ENCODE peak calls at places on chromosomes 7 and 10, in six cellular contexts. D is fibroblast of mammary gland, Z is cardiac fibroblast, C is skeletal muscle cell, O is GM12865, A is prostate gland. K is an unnamed sample.

GRCh38 chr7:117764031-117764430 is 109.2 kb downstream of the CTTNBP2 start:
- DNase-seq in A (no peak), Z (no peak), C (no peak), O (no peak), D (no peak), K (no peak)

GRCh38 chr7:130894146-130895005 is 160.4 kb upstream of the KLF14 start:
- DNase-seq in D (peak), Z (peak), O (no peak), A (no peak), C (no peak), K (no peak)

GRCh38 chr7:5532520-5533335 is 109.1 kb upstream of the TNRC18 start:
- DNase-seq in D (no peak), A (peak), C (no peak), O (peak), Z (no peak), K (no peak)

GRCh38 chr7:26612742-26613141 is 251.6 kb downstream of the SKAP2 start:
- DNase-seq in Z (no peak), O (no peak), A (no peak), C (no peak), D (no peak), K (no peak)

GRCh38 chr10:114359041-114359952 is 45.0 kb downstream of the AFAP1L2 start:
- DNase-seq in A (no peak), D (peak), Z (no peak), C (no peak), O (no peak), K (no peak)

GRCh38 chr10:101444058-101444457 is 90.1 kb downstream of the BTRC start:
- DNase-seq in D (peak), C (no peak), Z (peak), A (no peak), O (peak), K (no peak)

GRCh38 chr10:7710446-7710845 is 7.3 kb downstream of the ITIH2 start:
- DNase-seq in O (no peak), D (no peak), C (no peak), A (no peak), Z (no peak), K (no peak)

GRCh38 chr7:54877683-54878082 is 118.7 kb upstream of the SEC61G start:
- DNase-seq in Z (peak), D (no peak), A (peak), O (no peak), C (no peak), K (no peak)

GRCh38 chr10:128855656-128856428 is 611.2 kb upstream of the MGMT start:
- DNase-seq in D (no peak), Z (no peak), A (no peak), O (no peak), C (no peak), K (no peak)

GRCh38 chr7:91685544-91685943 is 195.0 kb downstream of the MTERF1 start:
- DNase-seq in A (no peak), D (peak), O (no peak), Z (peak), C (no peak), K (no peak)

GRCh38 chr7:104943502-104944343 is 70.3 kb upstream of the KMT2E start:
- DNase-seq in O (peak), A (peak), Z (peak), D (no peak), C (no peak), K (no peak)

GRCh38 chr10:4595920-4596319 is 230.1 kb upstream of the AKR1E2 start:
- DNase-seq in Z (peak), A (no peak), C (no peak), D (no peak), O (no peak), K (no peak)

GRCh38 chr7:36601596-36601995 is 122.7 kb downstream of the AOAH start:
- DNase-seq in Z (no peak), D (no peak), O (no peak), C (no peak), A (no peak), K (no peak)

GRCh38 chr7:154960063-154960790 is 42.7 kb downstream of the PAXIP1 start:
- DNase-seq in O (no peak), C (no peak), Z (peak), D (peak), A (no peak), K (no peak)

GRCh38 chr7:46933596-46933995 is 648.3 kb downstream of the TNS3 start:
- DNase-seq in Z (peak), C (no peak), A (no peak), O (no peak), D (peak), K (no peak)

GRCh38 chr7:139583826-139584553 is 60.5 kb downstream of the CLEC2L start:
- DNase-seq in Z (no peak), C (no peak), A (no peak), O (no peak), D (no peak), K (no peak)

GRCh38 chr10:88347597-88348304 is 235.4 kb downstream of the RNLS start:
- DNase-seq in A (no peak), O (no peak), Z (no peak), D (no peak), C (no peak), K (no peak)

GRCh38 chr10:27603104-27603503 is 99.0 kb downstream of the RAB18 start:
- DNase-seq in O (no peak), C (no peak), A (no peak), D (no peak), Z (no peak), K (no peak)

GRCh38 chr10:88979153-88979562 is 11.4 kb upstream of the FAS start:
- DNase-seq in C (peak), O (no peak), A (peak), Z (peak), D (peak), K (no peak)

GRCh38 chr10:44261710-44262455 is 123.0 kb downstream of the CXCL12 start:
- DNase-seq in D (peak), Z (peak), C (no peak), O (peak), A (no peak), K (no peak)

GRCh38 chr10:110993024-110993693 is 73.8 kb downstream of the SHOC2 start:
- DNase-seq in A (no peak), D (peak), O (peak), C (peak), Z (peak), K (peak)

GRCh38 chr10:65416094-65416493 is 1509.7 kb upstream of the LRRTM3 start:
- DNase-seq in D (no peak), A (no peak), C (no peak), Z (peak), O (no peak), K (no peak)

GRCh38 chr7:103446046-103446520 is at the start of gene SLC26A5:
- DNase-seq in C (no peak), A (peak), Z (no peak), O (no peak), D (no peak), K (no peak)

GRCh38 chr7:103445228-103446020 is 583 bp downstream of the SLC26A5 start:
- DNase-seq in D (no peak), C (no peak), O (no peak), Z (peak), A (no peak), K (no peak)

DNA sequence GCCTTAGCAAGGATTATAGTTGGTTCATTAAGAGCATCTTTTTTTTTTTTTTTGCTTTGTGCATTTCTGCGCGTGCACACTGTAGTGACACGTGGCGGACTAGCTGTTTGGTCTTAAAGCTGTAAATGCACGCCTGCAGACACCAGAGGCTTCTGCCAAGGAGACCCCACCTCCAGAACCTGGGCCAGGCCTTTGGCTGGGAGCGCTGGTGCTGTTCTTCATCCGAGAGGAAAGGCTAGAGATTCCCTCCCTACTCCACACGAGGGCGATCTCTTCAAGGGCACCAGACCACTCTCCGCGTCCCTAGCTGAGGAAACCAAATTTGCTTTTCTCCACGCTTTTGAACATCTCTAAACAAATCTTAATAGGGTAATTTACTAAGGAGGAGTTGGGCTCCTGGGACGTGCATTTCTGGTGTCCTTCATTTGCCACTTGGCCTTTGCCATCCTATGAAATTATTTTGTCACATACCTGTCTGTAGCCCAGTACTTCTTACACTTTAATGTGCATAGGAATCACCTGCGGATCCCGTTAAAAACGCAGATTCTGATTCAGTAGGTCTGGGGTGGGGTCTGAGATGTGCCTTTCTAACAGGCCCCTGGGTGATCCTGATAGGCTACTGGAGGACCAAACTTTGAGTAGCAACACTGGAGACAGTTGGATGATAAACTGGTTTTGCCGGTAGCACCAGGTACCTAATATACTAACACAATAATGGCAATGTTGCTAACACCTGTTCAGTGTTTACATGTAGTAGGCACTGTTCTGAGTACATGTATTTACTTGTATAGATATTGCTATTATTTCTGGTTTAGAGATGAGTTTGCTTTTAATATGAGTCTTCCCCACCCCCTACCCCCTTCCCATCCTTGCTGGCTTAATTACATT is 1.3 kb upstream of the SLC26A5 start:
- DNase-seq in Z (peak), O (peak), D (peak), C (peak), A (peak), K (peak)
- H3K4me3 ChIP-seq in Z (no peak), O (no peak), D (no peak), C (no peak), A (no peak), K (no peak)

GRCh38 chr7:74256446-74257408 is 2.5 kb upstream of the RFC2 start:
- DNase-seq in O (peak), Z (peak), C (peak), D (peak), A (no peak), K (no peak)

GRCh38 chr7:74254858-74255379 is 720 bp upstream of the RFC2 start:
- DNase-seq in A (no peak), Z (no peak), O (peak), D (no peak), C (no peak), K (no peak)

GRCh38 chr7:74253975-74254857 is at the start of gene RFC2:
- DNase-seq in D (peak), Z (peak), O (peak), A (peak), C (peak), K (peak)

GRCh38 chr7:74252893-74253292 is 1.3 kb downstream of the RFC2 start:
- DNase-seq in C (no peak), O (peak), Z (no peak), D (no peak), A (no peak), K (no peak)

DNA sequence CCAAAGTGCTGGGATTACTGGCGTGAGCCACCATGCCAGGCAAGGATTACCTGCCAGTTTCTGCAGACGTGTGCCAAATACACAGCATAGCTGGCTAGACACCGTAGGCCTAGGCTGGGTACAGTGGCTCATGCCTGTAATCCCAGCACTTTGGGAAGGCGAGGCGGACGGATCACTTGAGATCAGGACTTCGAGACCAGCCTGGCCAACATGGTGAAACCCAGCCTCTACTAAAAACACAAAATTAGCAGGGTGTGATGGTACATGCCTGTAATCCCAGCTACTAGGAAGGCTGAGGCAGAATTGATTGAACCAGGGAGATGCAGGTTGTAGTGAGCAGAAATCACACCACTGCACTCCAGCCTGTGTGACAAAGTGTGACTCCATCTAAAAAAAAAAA is 868 bp downstream of the RFC2 start:
- DNase-seq in A (no peak), O (no peak), D (no peak), Z (no peak), C (no peak), K (no peak)
- H3K4me3 ChIP-seq in A (no peak), O (peak), D (peak), Z (peak), C (peak), K (peak)

DNA sequence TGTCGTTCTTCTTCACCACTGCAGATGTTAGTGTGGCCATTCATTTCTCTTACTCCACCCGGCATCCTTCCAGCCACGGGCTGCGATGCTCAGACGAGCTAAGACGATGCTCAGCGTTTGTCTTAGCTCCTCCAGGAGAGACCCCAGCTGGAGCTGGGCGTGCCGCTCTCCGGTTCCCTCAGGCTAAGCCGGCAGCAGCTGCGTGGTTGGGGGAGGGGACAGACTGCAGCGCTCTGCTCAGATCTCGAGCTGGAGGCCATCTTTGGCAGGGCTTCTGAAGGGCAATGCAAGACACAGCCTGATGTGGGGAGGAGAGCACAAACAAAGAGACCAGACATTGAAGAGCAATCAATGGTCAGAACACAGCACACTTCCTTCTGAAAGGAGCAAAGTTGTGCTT is 4.8 kb downstream of the INA start:
- DNase-seq in Z (no peak), D (no peak), O (no peak), A (no peak), C (no peak), K (no peak)
- H3K4me3 ChIP-seq in Z (no peak), D (no peak), O (no peak), A (no peak), C (no peak), K (no peak)

GRCh38 chr7:141408440-141408839 is 142.8 kb upstream of the AGK start:
- DNase-seq in A (no peak), O (no peak), Z (no peak), D (no peak), C (no peak), K (no peak)

GRCh38 chr7:141409911-141410329 is 141.3 kb upstream of the AGK start:
- DNase-seq in D (no peak), C (no peak), A (no peak), Z (no peak), O (no peak), K (no peak)

GRCh38 chr7:141409219-141409618 is 142.0 kb upstream of the AGK start:
- DNase-seq in D (no peak), Z (no peak), C (no peak), A (no peak), O (no peak), K (no peak)

GRCh38 chr7:141411133-141411532 is 140.1 kb upstream of the AGK start:
- DNase-seq in Z (no peak), O (no peak), D (no peak), C (no peak), A (no peak), K (no peak)

DNA sequence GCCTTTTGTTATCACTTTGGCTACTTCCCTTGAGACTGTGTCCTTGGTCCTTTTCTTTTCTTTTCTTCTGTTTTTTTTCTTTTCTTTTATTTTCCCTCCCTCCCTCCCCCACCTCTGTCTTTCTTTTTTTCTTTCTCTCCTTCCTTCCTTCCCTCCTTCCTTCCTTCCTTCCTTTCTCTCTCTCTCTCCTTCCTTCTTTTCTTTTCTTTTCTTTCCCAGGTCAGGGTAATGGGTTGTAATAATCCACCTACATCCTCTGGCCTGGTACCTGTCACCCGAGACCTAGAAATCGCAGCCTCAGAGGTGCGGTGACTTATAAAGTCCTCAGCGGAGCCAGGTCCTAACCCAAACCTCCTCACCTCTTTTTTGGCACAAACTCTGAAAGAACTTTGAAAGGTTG is 140.9 kb upstream of the AGK start:
- DNase-seq in D (no peak), Z (no peak), O (no peak), C (no peak), A (no peak), K (no peak)
- H3K4me3 ChIP-seq in D (no peak), Z (no peak), O (no peak), C (no peak), A (no peak), K (no peak)

GRCh38 chr10:13990392-13990805 is 340.3 kb downstream of the FRMD4A start:
- DNase-seq in D (peak), A (no peak), Z (peak), O (no peak), C (no peak), K (no peak)

GRCh38 chr10:13984647-13985155 is 346.0 kb downstream of the FRMD4A start:
- DNase-seq in O (no peak), Z (peak), D (peak), C (no peak), A (no peak), K (peak)

GRCh38 chr10:13990918-13991317 is 339.8 kb downstream of the FRMD4A start:
- DNase-seq in Z (peak), A (peak), O (no peak), C (no peak), D (peak), K (no peak)

GRCh38 chr10:13989616-13990015 is 341.1 kb downstream of the FRMD4A start:
- DNase-seq in C (no peak), Z (peak), A (no peak), D (no peak), O (no peak), K (no peak)

GRCh38 chr10:13987472-13987871 is 343.3 kb downstream of the FRMD4A start:
- DNase-seq in Z (peak), O (peak), C (peak), D (peak), A (no peak), K (peak)
- H3K4me3 ChIP-seq in Z (no peak), O (no peak), C (no peak), D (no peak), A (no peak), K (no peak)

K was measured in HFF-Myc.